ENCODE peak calls at places on chromosomes 4 and X, in seven cellular contexts. F is IMR-90, B is H9, E is neuronal stem cell, D is H1, R is mesendoderm, N is trophoblast cell. U is an unnamed sample.

GRCh38 chrX:53684415-53685192 is 1.9 kb downstream of the HUWE1 start:
- DNase-seq in F (no peak), B (no peak), E (no peak), D (no peak), R (peak), N (no peak), U (no peak)

GRCh38 chr4:83691998-83692397 is 156.1 kb downstream of the GPAT3 start:
- DNase-seq in F (no peak), B (no peak), E (no peak), D (no peak), R (peak), N (no peak), U (peak)

GRCh38 chrX:81174286-81174685 is 27.4 kb downstream of the HMGN5 start:
- DNase-seq in F (peak), B (no peak), E (no peak), D (no peak), R (peak), N (peak), U (peak)

GRCh38 chrX:67607436-67607835 is 63.6 kb downstream of the AR start:
- DNase-seq in F (peak), B (no peak), E (no peak), D (no peak), R (no peak), N (no peak), U (peak)

GRCh38 chrX:39304746-39305145 is 503.5 kb downstream of the MID1IP1 start:
- DNase-seq in F (no peak), B (no peak), E (no peak), D (no peak), R (no peak), N (no peak), U (no peak)

GRCh38 chr4:15695240-15695699 is 7.6 kb upstream of the BST1 start:
- DNase-seq in F (peak), B (peak), E (peak), D (no peak), R (peak), N (peak), U (peak)

GRCh38 chr4:120055167-120055566 is 11.5 kb downstream of the MAD2L1 start:
- DNase-seq in F (no peak), B (no peak), E (no peak), D (no peak), R (no peak), N (no peak), U (peak)

GRCh38 chrX:129649268-129650182 is 5.2 kb downstream of the APLN start:
- DNase-seq in F (peak), B (peak), E (no peak), D (no peak), R (no peak), N (no peak), U (no peak)

GRCh38 chr4:141037441-141037840 is 95.8 kb downstream of the RNF150 start:
- DNase-seq in F (no peak), B (no peak), E (no peak), D (no peak), R (no peak), N (no peak), U (no peak)

GRCh38 chr4:105967058-105967658 is 71.9 kb downstream of the NPNT start:
- DNase-seq in F (no peak), B (no peak), E (no peak), D (no peak), R (no peak), N (no peak), U (no peak)

GRCh38 chr4:105970371-105970770 is 75.1 kb downstream of the NPNT start:
- DNase-seq in F (no peak), B (no peak), E (no peak), D (no peak), R (no peak), N (no peak), U (no peak)

GRCh38 chr4:105972946-105973621 is 77.8 kb downstream of the NPNT start:
- DNase-seq in F (no peak), B (no peak), E (no peak), D (no peak), R (no peak), N (no peak), U (no peak)

GRCh38 chr4:105969575-105969974 is 74.3 kb downstream of the NPNT start:
- DNase-seq in F (no peak), B (no peak), E (no peak), D (no peak), R (no peak), N (no peak), U (no peak)

GRCh38 chr4:105971032-105971431 is 75.8 kb downstream of the NPNT start:
- DNase-seq in F (no peak), B (no peak), E (no peak), D (no peak), R (no peak), N (no peak), U (no peak)
- H2AK5ac ChIP-seq in F (no peak), B (no peak), E (no peak), D (no peak), R (no peak), N (no peak), U (no peak)

DNA sequence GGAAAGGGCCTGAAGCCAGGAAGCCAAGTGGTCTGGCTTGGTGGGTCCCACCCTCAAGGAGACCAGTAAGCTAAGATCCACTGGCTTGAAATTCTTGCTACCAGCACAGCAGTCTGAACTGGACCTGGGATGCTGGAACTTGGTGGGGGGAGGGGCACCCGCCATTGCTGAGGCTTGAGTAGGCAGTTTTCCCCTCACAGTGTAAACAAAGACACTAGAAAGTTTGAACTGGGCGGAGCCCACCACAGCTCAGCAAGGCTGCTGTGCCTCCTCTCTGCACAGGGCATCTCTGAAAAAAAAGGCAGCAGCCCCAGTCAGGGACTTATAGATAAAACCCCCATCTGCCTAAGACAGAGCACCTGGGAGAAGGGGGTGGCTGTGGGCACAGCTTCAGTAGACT is 63.1 kb downstream of the AFM start:
- DNase-seq in F (no peak), B (no peak), E (no peak), D (no peak), R (no peak), N (no peak), U (no peak)
- H2BK120ac ChIP-seq in F (no peak), B (no peak), E (no peak), D (no peak), R (no peak), N (no peak), U (no peak)

GRCh38 chr4:158035662-158036195 is 137.1 kb downstream of the GASK1B start:
- DNase-seq in F (no peak), B (no peak), E (no peak), D (no peak), R (no peak), N (no peak), U (no peak)

GRCh38 chr4:158033416-158033863 is 139.4 kb downstream of the GASK1B start:
- DNase-seq in F (peak), B (no peak), E (no peak), D (no peak), R (no peak), N (no peak), U (peak)

GRCh38 chr4:158036998-158037397 is 135.8 kb downstream of the GASK1B start:
- DNase-seq in F (no peak), B (no peak), E (no peak), D (no peak), R (no peak), N (no peak), U (no peak)

GRCh38 chr4:158042591-158043030 is 130.2 kb downstream of the GASK1B start:
- DNase-seq in F (peak), B (no peak), E (no peak), D (no peak), R (no peak), N (no peak), U (peak)

DNA sequence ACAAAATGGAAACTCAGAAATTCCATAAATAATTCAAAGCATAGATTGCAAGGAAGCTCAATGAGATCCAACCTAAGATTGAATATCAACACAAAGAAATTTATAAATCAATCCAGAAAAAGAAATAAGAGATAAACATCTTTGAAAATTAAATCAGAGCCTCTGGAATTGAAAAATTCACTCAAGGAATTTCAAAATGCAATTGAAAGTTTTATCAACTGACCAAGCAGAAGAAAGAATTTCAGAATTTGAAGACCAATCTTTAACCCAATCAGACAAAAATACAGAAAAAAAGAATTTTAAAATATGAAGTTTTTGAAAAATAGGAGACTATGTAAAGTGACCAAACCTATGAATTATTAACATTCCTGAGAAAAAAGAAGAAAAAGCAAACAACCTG is 134.1 kb downstream of the GASK1B start:
- DNase-seq in F (no peak), B (no peak), E (no peak), D (no peak), R (no peak), N (no peak), U (no peak)
- H2AK5ac ChIP-seq in F (no peak), B (no peak), E (no peak), D (no peak), R (no peak), N (no peak), U (no peak)

GRCh38 chrX:154309041-154309775 is 13.6 kb downstream of the TKTL1 start:
- DNase-seq in F (no peak), B (no peak), E (no peak), D (no peak), R (no peak), N (no peak), U (no peak)

GRCh38 chrX:154308108-154308946 is 12.7 kb downstream of the TKTL1 start:
- DNase-seq in F (peak), B (peak), E (peak), D (peak), R (peak), N (peak), U (peak)

GRCh38 chrX:154304901-154305300 is 9.3 kb downstream of the TKTL1 start:
- DNase-seq in F (no peak), B (no peak), E (no peak), D (no peak), R (no peak), N (no peak), U (no peak)

GRCh38 chrX:154307207-154307606 is 11.6 kb downstream of the TKTL1 start:
- DNase-seq in F (no peak), B (no peak), E (no peak), D (no peak), R (no peak), N (no peak), U (no peak)

GRCh38 chrX:154305481-154306205 is 10.0 kb downstream of the TKTL1 start:
- DNase-seq in F (no peak), B (no peak), E (no peak), D (no peak), R (no peak), N (no peak), U (no peak)
- H2BK120ac ChIP-seq in F (no peak), B (no peak), E (no peak), D (no peak), R (no peak), N (no peak), U (no peak)

U was measured in mesenchymal stem cell.